ENCODE peak calls at places on chromosome 4, in four cellular contexts. L is K562, X is suprapubic skin, F is stomach. D is an unnamed sample.

GRCh38 chr4:40731792-40732245 is 17.9 kb upstream of the NSUN7 start:
- DNase-seq in X (no peak), F (peak), L (no peak), D (no peak)

GRCh38 chr4:36024901-36025610 is 219.3 kb downstream of the ARAP2 start:
- DNase-seq in F (no peak), L (no peak), X (no peak), D (no peak)

GRCh38 chr4:53622739-53623151 is 31.5 kb upstream of the LNX1 start:
- DNase-seq in X (no peak), F (no peak), L (no peak), D (no peak)

GRCh38 chr4:38145033-38145673 is 185.0 kb downstream of the PTTG2 start:
- DNase-seq in F (no peak), X (peak), L (no peak), D (no peak)

GRCh38 chr4:33873791-33874190 is 2370.5 kb downstream of the ARAP2 start:
- DNase-seq in F (no peak), X (no peak), L (no peak), D (no peak)

GRCh38 chr4:100738388-100739165 is 220.8 kb upstream of the EMCN start:
- DNase-seq in X (no peak), F (peak), L (no peak), D (no peak)

GRCh38 chr4:183961772-183962171 is 56.7 kb downstream of the STOX2 start:
- DNase-seq in F (no peak), X (no peak), L (no peak), D (no peak)

GRCh38 chr4:118968006-118968405 is 79.4 kb downstream of the SYNPO2 start:
- DNase-seq in L (no peak), F (peak), X (no peak), D (peak)

GRCh38 chr4:48699470-48699869 is 80.6 kb downstream of the FRYL start:
- DNase-seq in F (no peak), X (no peak), L (no peak), D (no peak)

GRCh38 chr4:134668237-134668636 is 466.6 kb upstream of the PABPC4L start:
- DNase-seq in F (peak), X (no peak), L (no peak), D (no peak)

GRCh38 chr4:163693776-163694175 is 199.3 kb downstream of the TMA16 start:
- DNase-seq in X (no peak), L (no peak), F (no peak), D (no peak)

GRCh38 chr4:169220854-169221311 is 49.9 kb downstream of the SH3RF1 start:
- DNase-seq in F (no peak), X (no peak), L (no peak), D (no peak)

GRCh38 chr4:123031664-123032063 is 109.3 kb upstream of the NUDT6 start:
- DNase-seq in F (no peak), X (no peak), L (no peak), D (no peak)

GRCh38 chr4:5079581-5079980 is 28.3 kb downstream of the STK32B start:
- DNase-seq in X (no peak), L (no peak), F (no peak), D (no peak)

GRCh38 chr4:24690436-24690835 is 104.9 kb upstream of the SOD3 start:
- DNase-seq in F (no peak), L (no peak), X (no peak), D (no peak)

GRCh38 chr4:174631901-174632758 is 109.8 kb upstream of the HPGD start:
- DNase-seq in L (peak), X (no peak), F (no peak), D (no peak)

DNA sequence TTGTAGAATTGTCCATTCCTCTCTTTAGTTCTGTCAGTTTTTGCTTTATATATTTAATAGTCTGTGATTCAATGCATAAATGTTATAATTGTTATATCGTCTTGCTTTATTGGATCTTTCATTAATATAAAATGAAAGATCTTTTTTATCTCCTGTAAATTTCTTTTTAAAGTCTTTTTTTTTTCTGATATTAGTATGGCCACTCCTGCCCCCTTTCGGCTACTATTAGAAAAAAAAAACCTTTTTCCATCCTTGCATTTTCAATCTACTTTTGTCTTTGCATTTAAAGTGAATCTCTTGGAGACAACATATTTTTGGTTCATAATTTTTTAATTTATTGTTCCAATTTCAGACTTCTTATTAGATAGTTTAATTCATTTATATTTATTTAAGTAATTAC is 677.4 kb upstream of the NDST4 start:
- DNase-seq in L (no peak), X (no peak), F (no peak), D (no peak)
- TF ChIP-seq POLR2AphosphoS5 in L (no peak), X (no peak), F (no peak), D (no peak)

DNA sequence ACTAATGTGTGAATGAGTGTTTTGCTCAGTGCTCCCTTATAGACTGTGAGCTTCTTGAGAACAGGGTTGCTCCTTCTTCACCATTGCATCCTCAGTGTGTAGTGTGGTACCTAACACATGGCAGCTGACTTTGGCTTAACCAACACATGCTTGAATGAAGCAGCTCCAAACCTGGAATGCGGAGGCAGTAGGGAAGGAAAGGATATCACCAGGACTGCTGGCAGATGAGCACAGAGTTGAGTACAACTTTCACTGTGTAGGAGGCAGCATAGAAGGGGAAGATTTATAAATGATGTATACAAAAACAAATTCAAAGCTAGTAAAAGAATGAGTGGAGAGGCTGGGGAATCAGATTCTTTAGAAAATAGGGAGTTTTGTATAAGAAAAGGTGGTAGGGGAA is 174.3 kb downstream of the SLIT2 start:
- DNase-seq in F (no peak), X (no peak), L (no peak), D (no peak)
- TF ChIP-seq POLR2AphosphoS5 in F (no peak), X (no peak), L (no peak), D (no peak)

GRCh38 chr4:26916195-26916594 is 55.6 kb downstream of the STIM2 start:
- DNase-seq in F (no peak), L (no peak), X (no peak), D (no peak)
- TF ChIP-seq POLR2AphosphoS5 in F (no peak), L (no peak), X (no peak), D (no peak)

DNA sequence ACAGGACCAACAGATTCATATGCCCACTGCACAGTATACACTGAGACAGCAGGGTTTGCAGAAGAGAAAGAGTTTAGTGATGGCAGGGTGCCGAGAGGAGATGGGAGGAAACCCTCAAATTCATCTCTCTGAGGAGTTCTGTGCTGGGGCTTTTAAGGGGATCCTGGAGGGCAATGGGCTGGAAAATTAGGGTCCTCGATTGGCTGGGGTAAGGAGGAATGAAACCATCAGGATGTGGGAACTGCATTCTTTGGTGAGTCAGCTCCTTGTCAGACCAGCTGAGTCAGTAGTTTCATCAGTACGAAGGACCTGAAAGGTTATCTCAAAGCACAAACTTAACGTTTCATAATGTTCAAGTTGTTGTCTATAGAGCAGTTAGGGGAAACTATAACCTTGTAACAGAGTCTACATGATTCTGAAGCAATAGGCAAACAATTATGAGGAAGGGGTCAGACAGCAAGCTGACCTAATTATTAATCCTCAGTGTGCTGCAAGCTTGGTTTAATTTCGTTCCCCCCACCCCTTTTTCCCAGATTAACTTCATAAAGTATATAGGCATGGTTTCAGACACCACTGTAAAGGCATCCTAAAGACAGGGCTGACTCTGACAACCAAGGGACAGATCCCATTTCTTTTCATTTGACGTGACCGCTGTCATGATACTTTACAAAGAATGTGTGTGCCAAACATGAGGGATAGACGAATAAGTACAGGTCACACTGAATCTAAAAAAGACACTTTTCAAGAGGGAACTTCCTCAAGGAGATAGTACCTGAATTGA is 1.5 kb upstream of the MSMO1 start:
- DNase-seq in F (no peak), L (peak), X (no peak), D (no peak)
- TF ChIP-seq POLR2AphosphoS5 in F (no peak), L (no peak), X (no peak), D (no peak)